ENCODE peak calls at places on chromosomes 11 and 22, in eight cellular contexts. F is SK-N-SH, L is neuronal stem cell, U is mesenchymal stem cell, W is colonic mucosa, E is endothelial cell of umbilical vein, R is IMR-90, P is fibroblast of lung. Y is an unnamed sample. For H3K27me3, the result is how much of the 10 kb centered on the place peaks cover.

GRCh38 chr11:59417023-59417422 is 9.2 kb downstream of the OR5A2 start:
- DNase-seq in R (no peak), U (no peak), E (no peak), W (no peak), L (no peak), F (no peak), P (no peak), Y (no peak)

GRCh38 chr22:30373331-30374325 is 13.6 kb downstream of the RNF215 start:
- DNase-seq in R (no peak), W (no peak), L (no peak), U (no peak), F (no peak), P (no peak), E (no peak), Y (no peak)

GRCh38 chr11:111299111-111300026 is 1.0 kb downstream of the POU2AF3 start:
- DNase-seq in R (peak), W (peak), E (peak), P (peak), U (peak), L (peak), F (peak), Y (peak)

GRCh38 chr22:29710922-29711593 is 8.7 kb upstream of the CABP7 start:
- DNase-seq in E (no peak), F (peak), U (no peak), L (no peak), R (no peak), P (no peak), W (peak), Y (no peak)

GRCh38 chr22:41543854-41544670 is at the start of gene POLR3H:
- DNase-seq in L (peak), U (peak), P (peak), W (peak), R (peak), E (peak), F (peak), Y (peak)

GRCh38 chr11:9170450-9170849 is 79.1 kb upstream of the SCUBE2 start:
- DNase-seq in F (no peak), L (no peak), U (peak), P (peak), E (peak), W (no peak), R (peak), Y (peak)

GRCh38 chr11:134911514-134912180 is 499.6 kb upstream of the B3GAT1 start:
- DNase-seq in L (no peak), W (no peak), R (no peak), F (peak), E (no peak), U (no peak), P (no peak), Y (no peak)

GRCh38 chr11:39741066-39741465 is 1718.4 kb downstream of the LRRC4C start:
- DNase-seq in F (no peak), P (peak), U (peak), L (no peak), W (no peak), E (no peak), R (no peak), Y (no peak)

GRCh38 chr11:73978576-73979086 is 4.0 kb downstream of the UCP2 start:
- DNase-seq in W (no peak), P (peak), E (no peak), R (peak), U (no peak), L (no peak), F (no peak), Y (peak)

GRCh38 chr11:443542-444199 is 1.9 kb upstream of the ANO9 start:
- DNase-seq in F (no peak), L (no peak), U (peak), W (peak), R (peak), P (no peak), E (no peak), Y (no peak)

GRCh38 chr11:134626032-134626431 is 214.0 kb upstream of the B3GAT1 start:
- DNase-seq in U (no peak), P (no peak), R (no peak), L (no peak), E (no peak), W (no peak), F (no peak), Y (no peak)

GRCh38 chr11:96098511-96099241 is 174.8 kb upstream of the MTMR2 start:
- DNase-seq in W (peak), P (peak), F (no peak), U (peak), E (no peak), L (no peak), R (peak), Y (peak)

GRCh38 chr11:62472063-62472884 is 53.4 kb downstream of the SCGB1A1 start:
- DNase-seq in F (peak), P (peak), E (no peak), U (peak), R (peak), W (no peak), L (no peak), Y (peak)

GRCh38 chr11:1625541-1625940 is 3.6 kb upstream of the KRTAP5-4 start:
- DNase-seq in F (no peak), U (no peak), P (no peak), L (no peak), W (no peak), E (no peak), R (no peak), Y (no peak)

GRCh38 chr11:6900327-6900999 is 8.2 kb upstream of the OR2D2 start:
- DNase-seq in F (no peak), U (no peak), W (no peak), L (no peak), P (no peak), R (peak), E (no peak), Y (no peak)

GRCh38 chr11:129331871-129332274 is 43.8 kb upstream of the BARX2 start:
- DNase-seq in U (peak), W (peak), E (peak), R (peak), L (peak), F (peak), P (peak), Y (peak)

GRCh38 chr11:83691387-83692088 is 405.4 kb upstream of the CCDC90B start:
- DNase-seq in U (no peak), L (no peak), R (no peak), W (no peak), P (peak), F (no peak), E (peak), Y (no peak)

GRCh38 chr11:131043251-131043650 is 127.0 kb upstream of the SNX19 start:
- DNase-seq in P (no peak), W (no peak), F (no peak), E (no peak), L (no peak), U (no peak), R (no peak), Y (no peak)

DNA sequence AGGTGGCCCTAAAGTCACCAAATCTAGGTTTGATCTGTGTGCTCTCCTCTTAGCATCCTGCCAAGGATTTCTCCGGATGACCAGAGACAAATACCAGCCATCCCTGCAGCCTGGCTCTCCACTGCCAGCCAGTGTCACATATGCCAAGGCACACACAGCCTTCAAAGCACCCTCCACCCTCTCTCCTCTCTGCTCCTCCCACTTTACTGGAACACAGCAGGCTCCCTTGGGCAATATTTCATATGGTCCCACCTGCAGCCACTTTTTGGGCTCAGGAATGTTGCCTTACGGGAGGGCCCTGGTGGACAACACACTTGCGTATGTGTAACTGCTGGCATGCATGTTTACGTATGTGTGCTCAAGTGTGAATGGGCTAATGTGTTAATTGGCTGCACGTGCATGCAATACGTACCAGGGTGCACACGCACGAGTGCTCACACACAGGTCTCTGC is 183.9 kb downstream of the CEP164 start:
- DNase-seq in U (no peak), E (no peak), F (peak), P (no peak), R (no peak), W (no peak), L (no peak), Y (no peak)
- H3K9ac ChIP-seq in U (no peak), E (no peak), F (no peak), P (no peak), R (no peak), W (no peak), L (no peak), Y (no peak)

GRCh38 chr11:114108501-114109205 is 49.1 kb downstream of the ZBTB16 start:
- DNase-seq in E (no peak), U (no peak), W (no peak), R (no peak), P (no peak), F (no peak), L (no peak), Y (no peak)

GRCh38 chr11:114110123-114110522 is 50.6 kb downstream of the ZBTB16 start:
- DNase-seq in W (no peak), U (no peak), P (no peak), F (no peak), L (no peak), E (no peak), R (no peak), Y (no peak)

GRCh38 chr11:114109206-114110090 is 49.9 kb downstream of the ZBTB16 start:
- DNase-seq in P (no peak), R (no peak), W (no peak), U (peak), E (no peak), L (no peak), F (no peak), Y (no peak)

GRCh38 chr11:114111369-114112042 is 52.0 kb downstream of the ZBTB16 start:
- DNase-seq in U (peak), E (peak), P (no peak), L (no peak), R (no peak), F (no peak), W (no peak), Y (peak)

DNA sequence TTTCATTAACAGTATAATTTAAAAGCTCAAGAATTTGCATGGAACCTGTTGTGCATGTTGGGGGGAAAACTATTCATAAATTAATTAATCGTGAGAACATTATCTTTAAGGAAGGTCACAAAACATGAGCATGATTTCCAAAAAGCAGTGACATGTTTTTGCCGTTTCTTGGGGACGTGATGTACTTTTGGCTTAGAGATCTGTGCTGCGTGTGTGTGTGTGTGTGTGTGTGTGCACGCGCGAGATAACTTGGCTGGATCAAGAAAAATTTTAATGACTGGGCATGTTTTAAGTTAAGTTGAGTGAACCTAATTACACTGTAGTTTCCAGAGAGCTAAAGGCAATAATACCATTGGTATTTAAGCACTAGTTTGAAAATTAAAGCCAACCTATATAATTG is 51.4 kb downstream of the ZBTB16 start:
- DNase-seq in F (no peak), R (no peak), U (peak), E (no peak), L (no peak), P (no peak), W (no peak), Y (no peak)
- H3K27me3 ChIP-seq in F (under half), R (under half), U (half or more), E (under half), L (under half), P (under half), W (under half), Y (under half)

GRCh38 chr11:119433369-119433749 is 10.4 kb upstream of the THY1 start:
- DNase-seq in W (no peak), P (peak), E (no peak), R (peak), U (peak), L (no peak), F (no peak), Y (no peak)

GRCh38 chr11:119434531-119435330 is 11.8 kb upstream of the THY1 start:
- DNase-seq in F (no peak), R (no peak), U (no peak), E (no peak), W (no peak), P (no peak), L (no peak), Y (no peak)

GRCh38 chr11:119436715-119437114 is 13.7 kb upstream of the THY1 start:
- DNase-seq in U (no peak), W (no peak), F (no peak), R (no peak), L (no peak), P (no peak), E (no peak), Y (no peak)

GRCh38 chr11:119438599-119438998 is 15.6 kb upstream of the THY1 start:
- DNase-seq in R (no peak), U (no peak), W (no peak), E (no peak), F (no peak), L (no peak), P (no peak), Y (no peak)

DNA sequence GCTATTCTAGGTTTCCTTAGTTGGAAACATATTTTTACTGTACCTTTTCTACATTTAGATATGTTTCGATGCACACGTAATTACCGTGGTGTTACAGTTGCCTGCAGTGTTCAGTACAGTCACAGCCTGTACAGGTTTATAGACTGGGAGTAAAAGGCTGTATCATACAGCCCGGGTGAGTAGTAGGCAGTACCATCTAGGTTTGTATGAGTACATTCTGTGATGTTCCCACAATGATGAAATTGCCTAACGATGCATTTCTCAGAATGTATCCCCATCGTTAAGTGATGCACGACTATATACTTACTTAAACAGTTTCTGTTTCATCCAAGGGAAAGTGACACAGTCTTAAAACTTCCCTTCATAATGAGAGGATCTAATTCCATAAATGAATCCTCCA is 13.1 kb upstream of the THY1 start:
- DNase-seq in L (no peak), W (no peak), E (no peak), U (no peak), F (no peak), P (no peak), R (no peak), Y (no peak)
- H3K9ac ChIP-seq in L (no peak), W (no peak), E (no peak), U (no peak), F (no peak), P (no peak), R (no peak), Y (no peak)

DNA sequence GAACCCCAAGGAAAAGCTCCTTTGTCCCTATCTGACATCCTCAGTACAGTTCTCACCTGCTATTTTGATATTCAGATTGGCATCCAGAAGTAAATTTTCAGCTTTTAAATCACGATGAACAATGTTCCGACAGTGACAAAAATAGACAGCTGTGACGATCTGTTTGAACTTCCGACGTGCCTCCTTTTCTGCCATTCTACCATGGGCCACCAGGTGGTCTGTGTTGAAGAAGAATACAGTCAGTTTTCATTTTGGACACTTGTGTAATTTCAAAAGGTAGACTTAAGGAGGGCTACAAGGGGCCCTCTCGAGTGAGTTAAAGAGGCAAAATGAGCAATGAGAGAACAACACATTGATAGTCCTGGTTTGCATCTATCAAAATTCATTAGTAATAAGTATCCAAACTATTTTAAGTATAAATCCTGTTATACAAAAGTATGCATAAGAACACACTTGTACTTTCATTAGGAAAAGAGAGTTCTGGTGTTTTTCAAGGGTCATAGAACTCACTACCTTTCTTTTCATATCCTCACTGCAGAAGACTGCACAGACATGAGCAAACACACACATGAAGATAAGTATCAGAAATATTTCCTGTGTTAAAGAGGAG is 89.8 kb upstream of the APOA1 start:
- DNase-seq in P (no peak), E (peak), U (peak), L (no peak), R (no peak), W (no peak), F (peak), Y (peak)
- H3K27me3 ChIP-seq in P (under half), E (under half), U (under half), L (under half), R (under half), W (under half), F (under half), Y (under half)

DNA sequence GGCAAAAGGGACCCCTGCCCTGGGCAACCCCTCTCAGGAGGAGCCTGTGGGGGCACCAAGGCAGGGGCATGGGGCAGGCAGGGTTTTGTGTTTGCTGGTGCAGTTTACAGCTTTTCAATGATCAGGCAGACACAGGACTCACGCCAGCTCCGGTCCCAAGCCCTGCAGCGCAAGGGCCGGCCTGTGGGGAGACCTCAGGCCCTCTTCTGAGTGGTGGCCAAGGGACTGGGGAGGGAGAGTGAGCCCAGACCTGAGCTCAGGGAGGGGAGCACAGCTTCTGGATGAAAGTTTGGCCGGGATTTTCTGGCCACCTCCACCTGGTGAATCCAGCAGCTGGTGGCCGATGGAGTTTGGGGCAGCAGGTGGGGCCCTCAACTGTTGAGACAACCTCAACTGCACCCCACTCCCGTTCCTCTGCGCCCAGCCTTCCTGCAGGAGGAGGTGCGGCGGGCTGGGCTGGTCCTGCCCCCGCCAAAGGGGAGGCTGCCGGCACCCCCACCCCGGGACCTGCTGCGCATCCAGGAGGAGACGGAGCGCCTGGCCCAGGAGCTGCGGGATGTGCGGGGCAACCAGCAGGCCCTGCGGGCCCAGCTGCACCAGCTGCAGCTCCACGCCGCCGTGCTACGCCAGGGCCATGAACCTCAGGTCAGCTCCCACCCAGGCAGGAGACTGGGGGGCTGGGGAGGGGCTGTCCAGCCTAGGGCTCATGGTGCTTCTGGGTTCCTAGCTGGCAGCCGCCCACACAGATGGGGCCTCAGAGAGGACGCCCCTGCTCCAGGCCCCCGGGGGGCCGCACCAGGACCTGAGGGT is 3.6 kb downstream of the TCIRG1 start:
- DNase-seq in E (no peak), R (no peak), F (peak), W (no peak), U (no peak), P (no peak), L (no peak), Y (no peak)
- H3K9ac ChIP-seq in E (no peak), R (no peak), F (no peak), W (peak), U (no peak), P (no peak), L (no peak), Y (peak)

GRCh38 chr22:46352691-46353386 is 17.3 kb downstream of the TRMU start:
- DNase-seq in P (peak), L (no peak), F (no peak), E (no peak), R (peak), U (peak), W (no peak), Y (no peak)

GRCh38 chr22:46354176-46354992 is 18.9 kb downstream of the TRMU start:
- DNase-seq in F (no peak), U (no peak), W (no peak), L (no peak), E (no peak), R (no peak), P (no peak), Y (no peak)

GRCh38 chr22:46354993-46355305 is 19.4 kb downstream of the TRMU start:
- DNase-seq in R (no peak), U (no peak), P (no peak), E (no peak), L (no peak), W (no peak), F (no peak), Y (no peak)

GRCh38 chr22:46352276-46352675 is 16.8 kb downstream of the TRMU start:
- DNase-seq in E (no peak), R (no peak), W (no peak), U (no peak), P (no peak), L (no peak), F (no peak), Y (no peak)

GRCh38 chr22:46353483-46354105 is 18.1 kb downstream of the TRMU start:
- DNase-seq in R (no peak), P (peak), F (no peak), W (no peak), U (no peak), L (no peak), E (no peak), Y (no peak)
- H3K27me3 ChIP-seq in R (under half), P (under half), F (under half), W (under half), U (under half), L (under half), E (under half), Y (under half)

Y was measured in adipocyte.